ENCODE peak calls at places on chromosome 22, in five cellular contexts. U is stimulated activated CD4-positive, alpha-beta T cell treated with anti-CD3 and anti-CD28 coated beads, Interleukin-1b, Interleukin-23, amount 100 ng/mL, for 24 hours; G is activated naive CD4-positive, alpha-beta T cell; N is astrocyte of the spinal cord; Z is dermis microvascular lymphatic vessel endothelial cell. S is an unnamed sample.

GRCh38 chr22:21567456-21568206 is at the start of gene UBE2L3:
- DNase-seq in Z (peak; percentile 79), G (peak; percentile 69), U (peak; percentile 82), N (peak; percentile 80), S (peak; percentile 78)

GRCh38 chr22:39290248-39290720 is 29.1 kb downstream of the RPL3 start:
- DNase-seq in G (no peak), U (no peak), Z (no peak), N (no peak), S (no peak)

GRCh38 chr22:45083659-45084305 is 74.0 kb upstream of the PHF21B start:
- DNase-seq in G (no peak), Z (no peak), U (peak; percentile 42), N (peak; percentile 84), S (no peak)

GRCh38 chr22:45934659-45935341 is 42.2 kb downstream of the WNT7B start:
- DNase-seq in N (peak; percentile 92), G (no peak), U (no peak), Z (peak; percentile 14), S (no peak)

GRCh38 chr22:35838849-35839646 is 121.4 kb downstream of the APOL5 start:
- DNase-seq in Z (peak; percentile 44), N (peak; percentile 79), G (no peak), U (no peak), S (no peak)

GRCh38 chr22:36467946-36468345 is 13.5 kb downstream of the TXN2 start:
- DNase-seq in U (no peak), Z (peak; percentile 81), G (no peak), N (peak; percentile 97), S (no peak)

GRCh38 chr22:36286096-36286957 is 33.4 kb downstream of the APOL1 start:
- DNase-seq in N (peak; percentile 80), U (peak; percentile 65), Z (peak; percentile 67), G (peak; percentile 27), S (peak; percentile 41)

GRCh38 chr22:43446037-43446803 is 34.4 kb downstream of the MPPED1 start:
- DNase-seq in N (no peak), Z (peak; percentile 67), U (no peak), G (no peak), S (no peak)

GRCh38 chr22:25219948-25220442 is 556 bp downstream of the CRYBB2 start:
- DNase-seq in G (no peak), Z (no peak), U (no peak), N (no peak), S (no peak)

GRCh38 chr22:29801153-29801552 is 34.0 kb downstream of the UQCR10 start:
- DNase-seq in N (no peak), G (no peak), Z (no peak), U (no peak), S (no peak)

GRCh38 chr22:46546466-46547178 is 9.2 kb upstream of the CELSR1 start:
- DNase-seq in G (no peak), N (peak; percentile 42), U (no peak), Z (peak; percentile 42), S (no peak)

GRCh38 chr22:18048441-18048898 is 24.1 kb upstream of the MICAL3 start:
- DNase-seq in G (no peak), N (no peak), Z (no peak), U (no peak), S (no peak)